ENCODE peak calls at places on chromosome 3, in six cellular contexts. Q is pancreas; T is thoracic aorta; Z is HuH-7; P is activated gamma-delta T cell treated with Interleukin-2 at 50 U/mL for 16 hours; M is central memory CD4-positive, alpha-beta T cell. D is an unnamed sample.

GRCh38 chr3:14922863-14923262 is 24.5 kb upstream of the NR2C2 start:
- DNase-seq in Q (no peak), T (no peak), Z (no peak), P (no peak), M (no peak), D (no peak)

GRCh38 chr3:152295834-152296233 is 27.1 kb downstream of the MBNL1 start:
- DNase-seq in Q (no peak), T (no peak), Z (no peak), P (no peak), M (no peak), D (no peak)

GRCh38 chr3:139448104-139448503 is 28.2 kb downstream of the RBP2 start:
- DNase-seq in Q (no peak), T (no peak), Z (no peak), P (no peak), M (no peak), D (no peak)

GRCh38 chr3:69490971-69491370 is 105.1 kb upstream of the FRMD4B start:
- DNase-seq in Q (no peak), T (no peak), Z (no peak), P (no peak), M (no peak), D (no peak)

GRCh38 chr3:197348014-197348413 is 49.6 kb upstream of the DLG1 start:
- DNase-seq in Q (no peak), T (no peak), Z (no peak), P (no peak), M (no peak), D (no peak)

GRCh38 chr3:128174645-128175590 is 21.6 kb downstream of the EEFSEC start:
- DNase-seq in Q (no peak), T (no peak), Z (no peak), P (no peak), M (no peak), D (no peak)

GRCh38 chr3:140636452-140637138 is 41.3 kb upstream of the TRIM42 start:
- DNase-seq in Q (no peak), T (no peak), Z (no peak), P (no peak), M (no peak), D (no peak)

GRCh38 chr3:151135548-151136337 is 50.3 kb downstream of the MED12L start:
- DNase-seq in Q (peak; percentile 38), T (no peak), Z (no peak), P (peak; percentile 31), M (peak; percentile 45), D (peak; percentile 6)

GRCh38 chr3:138774529-138775253 is 60.0 kb downstream of the PIK3CB start:
- DNase-seq in Q (peak; percentile 71), T (peak; percentile 78), Z (no peak), P (peak; percentile 11), M (no peak), D (no peak)

GRCh38 chr3:15295506-15295905 is 36.9 kb downstream of the SH3BP5 start:
- DNase-seq in Q (no peak), T (no peak), Z (no peak), P (no peak), M (no peak), D (peak; percentile 40)

GRCh38 chr3:29176501-29176900 is 104.4 kb upstream of the RBMS3 start:
- DNase-seq in Q (no peak), T (no peak), Z (no peak), P (no peak), M (no peak), D (no peak)

GRCh38 chr3:123522666-123523412 is 62.0 kb downstream of the HACD2 start:
- DNase-seq in Q (no peak), T (no peak), Z (no peak), P (no peak), M (no peak), D (no peak)

GRCh38 chr3:158727499-158728377 is 4.5 kb downstream of the RARRES1 start:
- DNase-seq in Q (peak; percentile 43), T (no peak), Z (peak; percentile 63), P (peak; percentile 39), M (peak; percentile 57), D (peak; percentile 40)

GRCh38 chr3:139940622-139941021 is 5.6 kb downstream of the CLSTN2 start:
- DNase-seq in Q (no peak), T (no peak), Z (no peak), P (no peak), M (no peak), D (no peak)

GRCh38 chr3:56960234-56960917 is 100.1 kb upstream of the SPATA12 start:
- DNase-seq in Q (no peak), T (no peak), Z (no peak), P (no peak), M (no peak), D (no peak)

GRCh38 chr3:6168242-6168641 is 692.7 kb upstream of the GRM7 start:
- DNase-seq in Q (no peak), T (no peak), Z (no peak), P (no peak), M (no peak), D (no peak)

GRCh38 chr3:65894679-65895078 is 144.0 kb downstream of the MAGI1 start:
- DNase-seq in Q (no peak), T (no peak), Z (no peak), P (no peak), M (no peak), D (no peak)

GRCh38 chr3:46921871-46922271 is 44.4 kb downstream of the PTH1R start:
- DNase-seq in Q (no peak), T (no peak), Z (no peak), P (no peak), M (no peak), D (no peak)

GRCh38 chr3:5017953-5018531 is 38.8 kb downstream of the BHLHE40 start:
- DNase-seq in Q (no peak), T (peak; percentile 28), Z (peak; percentile 56), P (no peak), M (no peak), D (no peak)

GRCh38 chr3:177015881-177016280 is 181.4 kb downstream of the TBL1XR1 start:
- DNase-seq in Q (no peak), T (no peak), Z (no peak), P (no peak), M (no peak), D (no peak)

GRCh38 chr3:30319713-30320112 is 286.7 kb upstream of the TGFBR2 start:
- DNase-seq in Q (peak; percentile 22), T (no peak), Z (peak; percentile 28), P (peak; percentile 19), M (peak; percentile 34), D (peak; percentile 42)

GRCh38 chr3:124984754-124985153 is 50.2 kb upstream of the MUC13 start:
- DNase-seq in Q (no peak), T (no peak), Z (no peak), P (no peak), M (no peak), D (no peak)

GRCh38 chr3:60010778-60011177 is 961.0 kb upstream of the CFAP20DC start:
- DNase-seq in Q (no peak), T (no peak), Z (no peak), P (peak; percentile 52), M (peak; percentile 87), D (peak; percentile 83)

GRCh38 chr3:150710097-150710496 is 6.4 kb upstream of the ERICH6 start:
- DNase-seq in Q (no peak), T (no peak), Z (no peak), P (no peak), M (no peak), D (no peak)

GRCh38 chr3:189724366-189724765 is 93.2 kb downstream of the TP63 start:
- DNase-seq in Q (no peak), T (no peak), Z (no peak), P (no peak), M (no peak), D (no peak)

GRCh38 chr3:168341192-168341816 is 245.6 kb upstream of the GOLIM4 start:
- DNase-seq in Q (no peak), T (no peak), Z (no peak), P (no peak), M (no peak), D (no peak)

GRCh38 chr3:66531256-66531655 is 30.4 kb upstream of the LRIG1 start:
- DNase-seq in Q (no peak), T (no peak), Z (no peak), P (no peak), M (no peak), D (no peak)